ENCODE peak calls at places on chromosomes 1 and 21, in eight cellular contexts. S is posterior vena cava; O is RWPE1; H is T-helper 2 cell; Y is substantia nigra; D is effector CD8-positive, alpha-beta T cell; W is activated CD8-positive, alpha-beta memory T cell treated with anti-CD3 and anti-CD28 coated beads for 1 hour; T is vagina. X is an unnamed sample.

GRCh38 chr1:21232044-21232443 is 55.3 kb upstream of the EIF4G3 start:
- DNase-seq in S (no peak), O (peak; percentile 59), H (peak; percentile 22), Y (peak; percentile 6), D (peak; percentile 20), W (no peak), T (no peak), X (no peak)

GRCh38 chr1:174726167-174726879 is 273.4 kb upstream of the CACYBP start:
- DNase-seq in S (no peak), O (no peak), H (peak; percentile 30), Y (no peak), D (no peak), W (no peak), T (no peak), X (no peak)

GRCh38 chr21:35428489-35428888 is 379.4 kb upstream of the RUNX1 start:
- DNase-seq in S (peak; percentile 90), O (no peak), H (no peak), Y (no peak), D (peak; percentile 8), W (peak; percentile 16), T (no peak), X (no peak)

GRCh38 chr1:1230656-1231399 is 973 bp downstream of the SDF4 start:
- DNase-seq in S (no peak), O (no peak), H (no peak), Y (no peak), D (no peak), W (no peak), T (no peak), X (no peak)

GRCh38 chr1:228514421-228514820 is 27.2 kb downstream of the RNF187 start:
- DNase-seq in S (no peak), O (no peak), H (no peak), Y (no peak), D (no peak), W (no peak), T (no peak), X (no peak)

GRCh38 chr1:55005351-55006140 is 6.8 kb downstream of the BSND start:
- DNase-seq in S (peak; percentile 67), O (no peak), H (peak; percentile 12), Y (no peak), D (no peak), W (no peak), T (no peak), X (no peak)

GRCh38 chr1:70992521-70992920 is 55.1 kb downstream of the PTGER3 start:
- DNase-seq in S (no peak), O (no peak), H (no peak), Y (no peak), D (no peak), W (no peak), T (no peak), X (no peak)

GRCh38 chr1:155892801-155893200 is 18.3 kb downstream of the RIT1 start:
- DNase-seq in S (no peak), O (peak; percentile 51), H (no peak), Y (no peak), D (no peak), W (no peak), T (no peak), X (no peak)

GRCh38 chr1:76759950-76760349 is 107.3 kb upstream of the ST6GALNAC5 start:
- DNase-seq in S (no peak), O (no peak), H (no peak), Y (no peak), D (no peak), W (no peak), T (no peak), X (no peak)